ENCODE peak calls at places on chromosome 2, in ten cellular contexts. One of them, this sample, is unnamed.

GRCh38 chr2:137838255-137839092 is 125.8 kb upstream of the HNMT start:
- DNase-seq in HCEC 1CT: peak; percentile 47
- DNase-seq in GM23338: peak; percentile 76
- DNase-seq in HuH-7.5: peak; percentile 11
- DNase-seq in heart left ventricle: no peak
- DNase-seq in iPS-NIHi11: peak; percentile 78
- DNase-seq in AG04450: peak; percentile 8
- DNase-seq in stimulated activated CD4-positive, alpha-beta T cell treated with anti-CD3 and anti-CD28 coated beads, Interleukin-2, amount 100 ng/mL, for 48 hours: no peak
- DNase-seq in M059J: peak; percentile 40
- DNase-seq in stimulated activated CD8-positive, alpha-beta memory T cell treated with anti-CD3 and anti-CD28 coated beads, Interleukin-4, amount 100 ng/mL, for 1 hour: no peak
- DNase-seq in this sample: no peak

GRCh38 chr2:72603481-72603880 is 222.4 kb downstream of the EXOC6B start:
- DNase-seq in AG04450: no peak
- DNase-seq in GM23338: no peak
- DNase-seq in iPS-NIHi11: no peak
- DNase-seq in stimulated activated CD4-positive, alpha-beta T cell treated with anti-CD3 and anti-CD28 coated beads, Interleukin-2, amount 100 ng/mL, for 48 hours: no peak
- DNase-seq in stimulated activated CD8-positive, alpha-beta memory T cell treated with anti-CD3 and anti-CD28 coated beads, Interleukin-4, amount 100 ng/mL, for 1 hour: no peak
- DNase-seq in HuH-7.5: no peak
- DNase-seq in heart left ventricle: no peak
- DNase-seq in M059J: no peak
- DNase-seq in HCEC 1CT: no peak
- DNase-seq in this sample: no peak

GRCh38 chr2:9243357-9243756 is 36.7 kb downstream of the ASAP2 start:
- DNase-seq in heart left ventricle: no peak
- DNase-seq in HCEC 1CT: no peak
- DNase-seq in M059J: no peak
- DNase-seq in iPS-NIHi11: no peak
- DNase-seq in stimulated activated CD4-positive, alpha-beta T cell treated with anti-CD3 and anti-CD28 coated beads, Interleukin-2, amount 100 ng/mL, for 48 hours: no peak
- DNase-seq in stimulated activated CD8-positive, alpha-beta memory T cell treated with anti-CD3 and anti-CD28 coated beads, Interleukin-4, amount 100 ng/mL, for 1 hour: no peak
- DNase-seq in AG04450: no peak
- DNase-seq in HuH-7.5: no peak
- DNase-seq in GM23338: no peak
- DNase-seq in this sample: no peak

GRCh38 chr2:8803658-8804379 is 33.6 kb downstream of the KIDINS220 start:
- DNase-seq in HCEC 1CT: peak; percentile 93
- DNase-seq in GM23338: no peak
- DNase-seq in M059J: peak; percentile 89
- DNase-seq in AG04450: peak; percentile 74
- DNase-seq in stimulated activated CD8-positive, alpha-beta memory T cell treated with anti-CD3 and anti-CD28 coated beads, Interleukin-4, amount 100 ng/mL, for 1 hour: no peak
- DNase-seq in stimulated activated CD4-positive, alpha-beta T cell treated with anti-CD3 and anti-CD28 coated beads, Interleukin-2, amount 100 ng/mL, for 48 hours: peak; percentile 34
- DNase-seq in HuH-7.5: peak; percentile 31
- DNase-seq in iPS-NIHi11: peak; percentile 47
- DNase-seq in heart left ventricle: no peak
- DNase-seq in this sample: no peak

GRCh38 chr2:122136071-122136470 is 380.6 kb downstream of the TSN start:
- DNase-seq in HuH-7.5: peak; percentile 11
- DNase-seq in GM23338: peak; percentile 76
- DNase-seq in HCEC 1CT: no peak
- DNase-seq in iPS-NIHi11: peak; percentile 67
- DNase-seq in AG04450: no peak
- DNase-seq in stimulated activated CD4-positive, alpha-beta T cell treated with anti-CD3 and anti-CD28 coated beads, Interleukin-2, amount 100 ng/mL, for 48 hours: no peak
- DNase-seq in M059J: peak; percentile 1
- DNase-seq in heart left ventricle: no peak
- DNase-seq in stimulated activated CD8-positive, alpha-beta memory T cell treated with anti-CD3 and anti-CD28 coated beads, Interleukin-4, amount 100 ng/mL, for 1 hour: no peak
- DNase-seq in this sample: no peak

GRCh38 chr2:36516136-36516870 is 81.7 kb downstream of the FEZ2 start:
- DNase-seq in heart left ventricle: no peak
- DNase-seq in HCEC 1CT: peak; percentile 42
- DNase-seq in iPS-NIHi11: no peak
- DNase-seq in stimulated activated CD8-positive, alpha-beta memory T cell treated with anti-CD3 and anti-CD28 coated beads, Interleukin-4, amount 100 ng/mL, for 1 hour: no peak
- DNase-seq in M059J: no peak
- DNase-seq in AG04450: no peak
- DNase-seq in HuH-7.5: no peak
- DNase-seq in GM23338: no peak
- DNase-seq in stimulated activated CD4-positive, alpha-beta T cell treated with anti-CD3 and anti-CD28 coated beads, Interleukin-2, amount 100 ng/mL, for 48 hours: no peak
- DNase-seq in this sample: no peak

GRCh38 chr2:32832400-32832799 is 114.4 kb upstream of the LTBP1 start:
- DNase-seq in M059J: no peak
- DNase-seq in HuH-7.5: no peak
- DNase-seq in heart left ventricle: no peak
- DNase-seq in GM23338: no peak
- DNase-seq in stimulated activated CD4-positive, alpha-beta T cell treated with anti-CD3 and anti-CD28 coated beads, Interleukin-2, amount 100 ng/mL, for 48 hours: no peak
- DNase-seq in AG04450: no peak
- DNase-seq in stimulated activated CD8-positive, alpha-beta memory T cell treated with anti-CD3 and anti-CD28 coated beads, Interleukin-4, amount 100 ng/mL, for 1 hour: no peak
- DNase-seq in HCEC 1CT: no peak
- DNase-seq in iPS-NIHi11: no peak
- DNase-seq in this sample: no peak

GRCh38 chr2:13050764-13051163 is 334.0 kb downstream of the TRIB2 start:
- DNase-seq in heart left ventricle: no peak
- DNase-seq in GM23338: no peak
- DNase-seq in HCEC 1CT: no peak
- DNase-seq in HuH-7.5: no peak
- DNase-seq in stimulated activated CD4-positive, alpha-beta T cell treated with anti-CD3 and anti-CD28 coated beads, Interleukin-2, amount 100 ng/mL, for 48 hours: no peak
- DNase-seq in AG04450: no peak
- DNase-seq in M059J: no peak
- DNase-seq in iPS-NIHi11: no peak
- DNase-seq in stimulated activated CD8-positive, alpha-beta memory T cell treated with anti-CD3 and anti-CD28 coated beads, Interleukin-4, amount 100 ng/mL, for 1 hour: no peak
- DNase-seq in this sample: no peak

GRCh38 chr2:24304098-24304497 is 56.2 kb downstream of the ITSN2 start:
- DNase-seq in iPS-NIHi11: no peak
- DNase-seq in heart left ventricle: peak; percentile 66
- DNase-seq in stimulated activated CD4-positive, alpha-beta T cell treated with anti-CD3 and anti-CD28 coated beads, Interleukin-2, amount 100 ng/mL, for 48 hours: no peak
- DNase-seq in M059J: peak; percentile 2
- DNase-seq in AG04450: peak; percentile 82
- DNase-seq in HuH-7.5: no peak
- DNase-seq in HCEC 1CT: peak; percentile 92
- DNase-seq in stimulated activated CD8-positive, alpha-beta memory T cell treated with anti-CD3 and anti-CD28 coated beads, Interleukin-4, amount 100 ng/mL, for 1 hour: no peak
- DNase-seq in GM23338: peak; percentile 7
- DNase-seq in this sample: peak; percentile 74

GRCh38 chr2:74201596-74201995 is 3.2 kb downstream of the MTHFD2 start:
- DNase-seq in heart left ventricle: no peak
- DNase-seq in iPS-NIHi11: no peak
- DNase-seq in stimulated activated CD8-positive, alpha-beta memory T cell treated with anti-CD3 and anti-CD28 coated beads, Interleukin-4, amount 100 ng/mL, for 1 hour: no peak
- DNase-seq in HuH-7.5: no peak
- DNase-seq in HCEC 1CT: peak; percentile 76
- DNase-seq in stimulated activated CD4-positive, alpha-beta T cell treated with anti-CD3 and anti-CD28 coated beads, Interleukin-2, amount 100 ng/mL, for 48 hours: no peak
- DNase-seq in AG04450: no peak
- DNase-seq in M059J: peak; percentile 77
- DNase-seq in GM23338: no peak
- DNase-seq in this sample: no peak

GRCh38 chr2:19358242-19359020 is at the start of gene OSR1:
- DNase-seq in stimulated activated CD8-positive, alpha-beta memory T cell treated with anti-CD3 and anti-CD28 coated beads, Interleukin-4, amount 100 ng/mL, for 1 hour: no peak
- DNase-seq in HuH-7.5: peak; percentile 75
- DNase-seq in stimulated activated CD4-positive, alpha-beta T cell treated with anti-CD3 and anti-CD28 coated beads, Interleukin-2, amount 100 ng/mL, for 48 hours: no peak
- DNase-seq in iPS-NIHi11: peak; percentile 76
- DNase-seq in GM23338: peak; percentile 84
- DNase-seq in HCEC 1CT: peak; percentile 84
- DNase-seq in AG04450: peak; percentile 76
- DNase-seq in heart left ventricle: peak; percentile 80
- DNase-seq in M059J: peak; percentile 55
- DNase-seq in this sample: peak; percentile 79

GRCh38 chr2:215828528-215829184 is 184.7 kb downstream of the MREG start:
- DNase-seq in heart left ventricle: no peak
- DNase-seq in iPS-NIHi11: peak; percentile 73
- DNase-seq in stimulated activated CD4-positive, alpha-beta T cell treated with anti-CD3 and anti-CD28 coated beads, Interleukin-2, amount 100 ng/mL, for 48 hours: peak; percentile 27
- DNase-seq in stimulated activated CD8-positive, alpha-beta memory T cell treated with anti-CD3 and anti-CD28 coated beads, Interleukin-4, amount 100 ng/mL, for 1 hour: no peak
- DNase-seq in M059J: peak; percentile 77
- DNase-seq in GM23338: peak; percentile 89
- DNase-seq in AG04450: no peak
- DNase-seq in HuH-7.5: peak; percentile 23
- DNase-seq in HCEC 1CT: peak; percentile 66
- DNase-seq in this sample: no peak

GRCh38 chr2:95042472-95043271 is 17.2 kb downstream of the MAL start:
- DNase-seq in GM23338: no peak
- DNase-seq in AG04450: no peak
- DNase-seq in heart left ventricle: no peak
- DNase-seq in stimulated activated CD8-positive, alpha-beta memory T cell treated with anti-CD3 and anti-CD28 coated beads, Interleukin-4, amount 100 ng/mL, for 1 hour: no peak
- DNase-seq in HuH-7.5: no peak
- DNase-seq in stimulated activated CD4-positive, alpha-beta T cell treated with anti-CD3 and anti-CD28 coated beads, Interleukin-2, amount 100 ng/mL, for 48 hours: no peak
- DNase-seq in iPS-NIHi11: no peak
- DNase-seq in M059J: no peak
- DNase-seq in HCEC 1CT: no peak
- DNase-seq in this sample: no peak

GRCh38 chr2:239947361-239948045 is 77.6 kb downstream of the NDUFA10 start:
- DNase-seq in heart left ventricle: peak; percentile 60
- DNase-seq in iPS-NIHi11: peak; percentile 5
- DNase-seq in M059J: no peak
- DNase-seq in GM23338: no peak
- DNase-seq in HCEC 1CT: no peak
- DNase-seq in stimulated activated CD8-positive, alpha-beta memory T cell treated with anti-CD3 and anti-CD28 coated beads, Interleukin-4, amount 100 ng/mL, for 1 hour: no peak
- DNase-seq in HuH-7.5: no peak
- DNase-seq in AG04450: no peak
- DNase-seq in stimulated activated CD4-positive, alpha-beta T cell treated with anti-CD3 and anti-CD28 coated beads, Interleukin-2, amount 100 ng/mL, for 48 hours: no peak
- DNase-seq in this sample: peak; percentile 49

GRCh38 chr2:173048901-173049661 is 26.6 kb upstream of the MAP3K20 start:
- DNase-seq in M059J: peak; percentile 95
- DNase-seq in AG04450: peak; percentile 90
- DNase-seq in heart left ventricle: peak; percentile 67
- DNase-seq in HuH-7.5: peak; percentile 36
- DNase-seq in stimulated activated CD8-positive, alpha-beta memory T cell treated with anti-CD3 and anti-CD28 coated beads, Interleukin-4, amount 100 ng/mL, for 1 hour: no peak
- DNase-seq in GM23338: no peak
- DNase-seq in iPS-NIHi11: no peak
- DNase-seq in HCEC 1CT: peak; percentile 99
- DNase-seq in stimulated activated CD4-positive, alpha-beta T cell treated with anti-CD3 and anti-CD28 coated beads, Interleukin-2, amount 100 ng/mL, for 48 hours: peak; percentile 26
- DNase-seq in this sample: peak; percentile 74

GRCh38 chr2:207067476-207067875 is 98.3 kb downstream of the KLF7 start:
- DNase-seq in GM23338: no peak
- DNase-seq in M059J: no peak
- DNase-seq in stimulated activated CD8-positive, alpha-beta memory T cell treated with anti-CD3 and anti-CD28 coated beads, Interleukin-4, amount 100 ng/mL, for 1 hour: no peak
- DNase-seq in iPS-NIHi11: no peak
- DNase-seq in heart left ventricle: no peak
- DNase-seq in HuH-7.5: no peak
- DNase-seq in HCEC 1CT: no peak
- DNase-seq in stimulated activated CD4-positive, alpha-beta T cell treated with anti-CD3 and anti-CD28 coated beads, Interleukin-2, amount 100 ng/mL, for 48 hours: no peak
- DNase-seq in AG04450: no peak
- DNase-seq in this sample: no peak

GRCh38 chr2:113291191-113291590 is 12.5 kb upstream of the PAX8 start:
- DNase-seq in HuH-7.5: no peak
- DNase-seq in stimulated activated CD4-positive, alpha-beta T cell treated with anti-CD3 and anti-CD28 coated beads, Interleukin-2, amount 100 ng/mL, for 48 hours: no peak
- DNase-seq in M059J: no peak
- DNase-seq in stimulated activated CD8-positive, alpha-beta memory T cell treated with anti-CD3 and anti-CD28 coated beads, Interleukin-4, amount 100 ng/mL, for 1 hour: no peak
- DNase-seq in AG04450: no peak
- DNase-seq in GM23338: peak; percentile 53
- DNase-seq in heart left ventricle: no peak
- DNase-seq in iPS-NIHi11: peak; percentile 56
- DNase-seq in HCEC 1CT: no peak
- DNase-seq in this sample: no peak

GRCh38 chr2:68222287-68222686 is 30.0 kb downstream of the PPP3R1 start:
- DNase-seq in M059J: no peak
- DNase-seq in stimulated activated CD8-positive, alpha-beta memory T cell treated with anti-CD3 and anti-CD28 coated beads, Interleukin-4, amount 100 ng/mL, for 1 hour: no peak
- DNase-seq in GM23338: no peak
- DNase-seq in HuH-7.5: no peak
- DNase-seq in iPS-NIHi11: no peak
- DNase-seq in heart left ventricle: no peak
- DNase-seq in AG04450: no peak
- DNase-seq in HCEC 1CT: no peak
- DNase-seq in stimulated activated CD4-positive, alpha-beta T cell treated with anti-CD3 and anti-CD28 coated beads, Interleukin-2, amount 100 ng/mL, for 48 hours: no peak
- DNase-seq in this sample: no peak

GRCh38 chr2:70748002-70748779 is 19.8 kb downstream of the ADD2 start:
- DNase-seq in HCEC 1CT: no peak
- DNase-seq in heart left ventricle: no peak
- DNase-seq in GM23338: peak; percentile 70
- DNase-seq in HuH-7.5: no peak
- DNase-seq in stimulated activated CD4-positive, alpha-beta T cell treated with anti-CD3 and anti-CD28 coated beads, Interleukin-2, amount 100 ng/mL, for 48 hours: no peak
- DNase-seq in iPS-NIHi11: no peak
- DNase-seq in stimulated activated CD8-positive, alpha-beta memory T cell treated with anti-CD3 and anti-CD28 coated beads, Interleukin-4, amount 100 ng/mL, for 1 hour: no peak
- DNase-seq in AG04450: no peak
- DNase-seq in M059J: no peak
- DNase-seq in this sample: no peak

GRCh38 chr2:95122197-95122551 is 566 bp upstream of the MRPS5 start:
- DNase-seq in AG04450: no peak
- DNase-seq in stimulated activated CD8-positive, alpha-beta memory T cell treated with anti-CD3 and anti-CD28 coated beads, Interleukin-4, amount 100 ng/mL, for 1 hour: no peak
- DNase-seq in heart left ventricle: no peak
- DNase-seq in HCEC 1CT: no peak
- DNase-seq in M059J: no peak
- DNase-seq in stimulated activated CD4-positive, alpha-beta T cell treated with anti-CD3 and anti-CD28 coated beads, Interleukin-2, amount 100 ng/mL, for 48 hours: no peak
- DNase-seq in iPS-NIHi11: no peak
- DNase-seq in GM23338: no peak
- DNase-seq in HuH-7.5: no peak
- DNase-seq in this sample: no peak

GRCh38 chr2:202221873-202222272 is 16.5 kb downstream of the SUMO1 start:
- DNase-seq in M059J: peak; percentile 36
- DNase-seq in HCEC 1CT: peak; percentile 37
- DNase-seq in heart left ventricle: no peak
- DNase-seq in stimulated activated CD4-positive, alpha-beta T cell treated with anti-CD3 and anti-CD28 coated beads, Interleukin-2, amount 100 ng/mL, for 48 hours: no peak
- DNase-seq in HuH-7.5: no peak
- DNase-seq in iPS-NIHi11: peak; percentile 20
- DNase-seq in stimulated activated CD8-positive, alpha-beta memory T cell treated with anti-CD3 and anti-CD28 coated beads, Interleukin-4, amount 100 ng/mL, for 1 hour: no peak
- DNase-seq in GM23338: peak; percentile 29
- DNase-seq in AG04450: no peak
- DNase-seq in this sample: no peak

GRCh38 chr2:41420219-41420618 is 627.6 kb upstream of the PKDCC start:
- DNase-seq in HCEC 1CT: no peak
- DNase-seq in heart left ventricle: no peak
- DNase-seq in HuH-7.5: no peak
- DNase-seq in stimulated activated CD8-positive, alpha-beta memory T cell treated with anti-CD3 and anti-CD28 coated beads, Interleukin-4, amount 100 ng/mL, for 1 hour: no peak
- DNase-seq in GM23338: no peak
- DNase-seq in AG04450: no peak
- DNase-seq in stimulated activated CD4-positive, alpha-beta T cell treated with anti-CD3 and anti-CD28 coated beads, Interleukin-2, amount 100 ng/mL, for 48 hours: no peak
- DNase-seq in iPS-NIHi11: no peak
- DNase-seq in M059J: no peak
- DNase-seq in this sample: no peak

GRCh38 chr2:3279236-3279960 is 98.2 kb downstream of the EIPR1 start:
- DNase-seq in M059J: no peak
- DNase-seq in heart left ventricle: no peak
- DNase-seq in iPS-NIHi11: no peak
- DNase-seq in stimulated activated CD4-positive, alpha-beta T cell treated with anti-CD3 and anti-CD28 coated beads, Interleukin-2, amount 100 ng/mL, for 48 hours: no peak
- DNase-seq in AG04450: no peak
- DNase-seq in HCEC 1CT: no peak
- DNase-seq in GM23338: no peak
- DNase-seq in stimulated activated CD8-positive, alpha-beta memory T cell treated with anti-CD3 and anti-CD28 coated beads, Interleukin-4, amount 100 ng/mL, for 1 hour: no peak
- DNase-seq in HuH-7.5: no peak
- DNase-seq in this sample: no peak

GRCh38 chr2:227033471-227034148 is 130.4 kb downstream of the COL4A4 start:
- DNase-seq in heart left ventricle: no peak
- DNase-seq in iPS-NIHi11: peak; percentile 83
- DNase-seq in stimulated activated CD4-positive, alpha-beta T cell treated with anti-CD3 and anti-CD28 coated beads, Interleukin-2, amount 100 ng/mL, for 48 hours: peak; percentile 27
- DNase-seq in stimulated activated CD8-positive, alpha-beta memory T cell treated with anti-CD3 and anti-CD28 coated beads, Interleukin-4, amount 100 ng/mL, for 1 hour: no peak
- DNase-seq in GM23338: peak; percentile 86
- DNase-seq in AG04450: peak; percentile 6
- DNase-seq in M059J: peak; percentile 43
- DNase-seq in HCEC 1CT: peak; percentile 36
- DNase-seq in HuH-7.5: peak; percentile 35
- DNase-seq in this sample: no peak

GRCh38 chr2:239616729-239617128 is 215.9 kb upstream of the HDAC4 start:
- DNase-seq in iPS-NIHi11: no peak
- DNase-seq in HCEC 1CT: no peak
- DNase-seq in AG04450: no peak
- DNase-seq in stimulated activated CD4-positive, alpha-beta T cell treated with anti-CD3 and anti-CD28 coated beads, Interleukin-2, amount 100 ng/mL, for 48 hours: no peak
- DNase-seq in HuH-7.5: no peak
- DNase-seq in M059J: no peak
- DNase-seq in heart left ventricle: no peak
- DNase-seq in stimulated activated CD8-positive, alpha-beta memory T cell treated with anti-CD3 and anti-CD28 coated beads, Interleukin-4, amount 100 ng/mL, for 1 hour: no peak
- DNase-seq in GM23338: no peak
- DNase-seq in this sample: no peak

GRCh38 chr2:207711750-207712487 is 479 bp downstream of the CCNYL1 start:
- DNase-seq in HCEC 1CT: peak; percentile 40
- DNase-seq in heart left ventricle: peak; percentile 82
- DNase-seq in stimulated activated CD8-positive, alpha-beta memory T cell treated with anti-CD3 and anti-CD28 coated beads, Interleukin-4, amount 100 ng/mL, for 1 hour: peak; percentile 14
- DNase-seq in AG04450: no peak
- DNase-seq in GM23338: peak; percentile 61
- DNase-seq in iPS-NIHi11: peak; percentile 70
- DNase-seq in M059J: peak; percentile 55
- DNase-seq in stimulated activated CD4-positive, alpha-beta T cell treated with anti-CD3 and anti-CD28 coated beads, Interleukin-2, amount 100 ng/mL, for 48 hours: peak; percentile 32
- DNase-seq in HuH-7.5: peak; percentile 43
- DNase-seq in this sample: peak; percentile 73

GRCh38 chr2:10935953-10936942 is 24.5 kb downstream of the KCNF1 start:
- DNase-seq in GM23338: peak; percentile 62
- DNase-seq in HuH-7.5: peak; percentile 91
- DNase-seq in stimulated activated CD8-positive, alpha-beta memory T cell treated with anti-CD3 and anti-CD28 coated beads, Interleukin-4, amount 100 ng/mL, for 1 hour: no peak
- DNase-seq in AG04450: peak; percentile 94
- DNase-seq in heart left ventricle: no peak
- DNase-seq in stimulated activated CD4-positive, alpha-beta T cell treated with anti-CD3 and anti-CD28 coated beads, Interleukin-2, amount 100 ng/mL, for 48 hours: no peak
- DNase-seq in HCEC 1CT: peak; percentile 99
- DNase-seq in M059J: peak; percentile 99
- DNase-seq in iPS-NIHi11: peak; percentile 72
- DNase-seq in this sample: no peak

GRCh38 chr2:43159797-43160196 is 66.6 kb downstream of the ZFP36L2 start:
- DNase-seq in heart left ventricle: no peak
- DNase-seq in AG04450: no peak
- DNase-seq in stimulated activated CD8-positive, alpha-beta memory T cell treated with anti-CD3 and anti-CD28 coated beads, Interleukin-4, amount 100 ng/mL, for 1 hour: no peak
- DNase-seq in HCEC 1CT: no peak
- DNase-seq in HuH-7.5: no peak
- DNase-seq in stimulated activated CD4-positive, alpha-beta T cell treated with anti-CD3 and anti-CD28 coated beads, Interleukin-2, amount 100 ng/mL, for 48 hours: no peak
- DNase-seq in iPS-NIHi11: no peak
- DNase-seq in M059J: peak; percentile 29
- DNase-seq in GM23338: no peak
- DNase-seq in this sample: no peak